ENCODE peak calls at places on chromosome 9, in five cellular contexts. W, D, J, X and T are unnamed samples.

GRCh38 chr9:133144142-133144886 is 19.4 kb downstream of the GBGT1 start:
- DNase-seq in D (peak; percentile 88), J (peak; percentile 67), W (peak; percentile 91), X (peak; percentile 86), T (peak; percentile 93)

GRCh38 chr9:14238518-14238917 is 75.4 kb downstream of the NFIB start:
- DNase-seq in W (no peak), X (peak; percentile 69), J (no peak), D (no peak), T (no peak)

GRCh38 chr9:100091650-100092049 is 7.2 kb downstream of the ERP44 start:
- DNase-seq in X (no peak), W (no peak), J (no peak), D (no peak), T (no peak)

GRCh38 chr9:73151653-73152382 is at the start of gene ANXA1:
- DNase-seq in J (no peak), D (no peak), X (peak; percentile 60), W (peak; percentile 67), T (no peak)

GRCh38 chr9:86534572-86535258 is 180.5 kb upstream of the TUT7 start:
- DNase-seq in X (no peak), J (no peak), D (no peak), W (no peak), T (no peak)

GRCh38 chr9:38276751-38277439 is 115.6 kb upstream of the ALDH1B1 start:
- DNase-seq in W (no peak), D (no peak), X (no peak), J (no peak), T (no peak)

GRCh38 chr9:92480332-92480771 is 2.0 kb downstream of the ASPN start:
- DNase-seq in J (no peak), W (no peak), D (no peak), X (no peak), T (no peak)

GRCh38 chr9:114811301-114811700 is 5.5 kb upstream of the TNFSF15 start:
- DNase-seq in J (no peak), X (no peak), D (no peak), W (no peak), T (no peak)

GRCh38 chr9:2055203-2055658 is 40.1 kb downstream of the SMARCA2 start:
- DNase-seq in D (no peak), J (no peak), W (no peak), X (no peak), T (no peak)

GRCh38 chr9:96458226-96458625 is 8.3 kb downstream of the HABP4 start:
- DNase-seq in W (no peak), D (no peak), X (peak; percentile 7), J (no peak), T (no peak)

GRCh38 chr9:5025416-5025815 is 40.3 kb downstream of the JAK2 start:
- DNase-seq in W (no peak), J (no peak), D (no peak), X (no peak), T (no peak)

GRCh38 chr9:106969696-106970095 is 106.7 kb downstream of the ZNF462 start:
- DNase-seq in J (no peak), D (no peak), X (no peak), W (no peak), T (no peak)

GRCh38 chr9:109797006-109797405 is 17.0 kb downstream of the PALM2AKAP2 start:
- DNase-seq in W (no peak), D (no peak), J (no peak), X (no peak), T (no peak)

GRCh38 chr9:99173570-99174504 is 47.9 kb downstream of the ALG2 start:
- DNase-seq in W (no peak), X (no peak), J (peak; percentile 18), D (no peak), T (no peak)

GRCh38 chr9:127546125-127546832 is 65.8 kb upstream of the STXBP1 start:
- DNase-seq in X (no peak), J (no peak), D (no peak), W (no peak), T (no peak)

GRCh38 chr9:136133191-136133958 is 14.7 kb upstream of the TMEM250 start:
- DNase-seq in X (peak; percentile 87), J (peak; percentile 59), D (no peak), W (peak; percentile 25), T (no peak)

GRCh38 chr9:2015581-2016410 is 649 bp downstream of the SMARCA2 start:
- DNase-seq in X (peak; percentile 77), W (peak; percentile 67), J (peak; percentile 38), D (peak; percentile 63), T (peak; percentile 59)

GRCh38 chr9:119026120-119026519 is 343.1 kb downstream of the BRINP1 start:
- DNase-seq in W (no peak), D (peak; percentile 45), X (no peak), J (no peak), T (no peak)

GRCh38 chr9:96218821-96219614 is 83.0 kb downstream of the HSD17B3 start:
- DNase-seq in D (no peak), J (no peak), X (peak; percentile 27), W (peak; percentile 33), T (no peak)

GRCh38 chr9:91164724-91165520 is 196.8 kb downstream of the AUH start:
- DNase-seq in X (no peak), W (peak; percentile 33), J (no peak), D (peak; percentile 56), T (peak; percentile 68)

GRCh38 chr9:77417570-77417969 is 230.6 kb downstream of the GNA14 start:
- DNase-seq in W (no peak), X (no peak), J (no peak), D (no peak), T (no peak)

GRCh38 chr9:121895836-121896544 is 197.1 kb downstream of the TTLL11 start:
- DNase-seq in J (no peak), X (peak; percentile 32), D (no peak), W (no peak), T (no peak)

GRCh38 chr9:87816041-87816440 is 66.6 kb upstream of the SPATA31E1 start:
- DNase-seq in W (no peak), X (no peak), J (no peak), D (no peak), T (no peak)

GRCh38 chr9:111438576-111439235 is 45.5 kb downstream of the ECPAS start:
- DNase-seq in J (no peak), D (no peak), X (no peak), W (no peak), T (no peak)

GRCh38 chr9:93698140-93698908 is 121.9 kb downstream of the PHF2 start:
- DNase-seq in W (no peak), J (no peak), D (no peak), X (no peak), T (no peak)

GRCh38 chr9:14428781-14429230 is 114.9 kb upstream of the NFIB start:
- DNase-seq in X (peak; percentile 97), J (peak; percentile 84), W (no peak), D (peak; percentile 54), T (peak; percentile 15)